ENCODE peak calls at places on chromosome 20, in five cellular contexts. One of them, this sample, is unnamed.

GRCh38 chr20:10434832-10435812 is at the start of gene SLX4IP:
- DNase-seq in prostate gland: peak
- DNase-seq in HEK293T: peak
- DNase-seq in mesothelial cell of epicardium: peak
- DNase-seq in ELF-1: peak
- DNase-seq in this sample: peak

GRCh38 chr20:33791959-33792597 is 19.1 kb upstream of the CHMP4B start:
- DNase-seq in prostate gland: no peak
- DNase-seq in HEK293T: peak
- DNase-seq in mesothelial cell of epicardium: no peak
- DNase-seq in ELF-1: peak
- DNase-seq in this sample: peak

GRCh38 chr20:46283426-46283825 is 24.9 kb downstream of the CDH22 start:
- DNase-seq in prostate gland: no peak
- DNase-seq in HEK293T: no peak
- DNase-seq in mesothelial cell of epicardium: no peak
- DNase-seq in ELF-1: no peak
- DNase-seq in this sample: no peak

GRCh38 chr20:3046677-3047462 is 1.0 kb downstream of the MRPS26 start:
- DNase-seq in prostate gland: peak
- DNase-seq in HEK293T: peak
- DNase-seq in mesothelial cell of epicardium: no peak
- DNase-seq in ELF-1: peak
- DNase-seq in this sample: no peak

GRCh38 chr20:60970601-60971000 is 281.5 kb upstream of the CDH4 start:
- DNase-seq in prostate gland: no peak
- DNase-seq in HEK293T: no peak
- DNase-seq in mesothelial cell of epicardium: no peak
- DNase-seq in ELF-1: peak
- DNase-seq in this sample: no peak

GRCh38 chr20:10554285-10554684 is 119.2 kb downstream of the SLX4IP start:
- DNase-seq in prostate gland: no peak
- DNase-seq in HEK293T: no peak
- DNase-seq in mesothelial cell of epicardium: no peak
- DNase-seq in ELF-1: no peak
- DNase-seq in this sample: no peak

GRCh38 chr20:2763186-2763585 is 37.2 kb downstream of the CPXM1 start:
- DNase-seq in prostate gland: no peak
- DNase-seq in HEK293T: no peak
- DNase-seq in mesothelial cell of epicardium: no peak
- DNase-seq in ELF-1: no peak
- DNase-seq in this sample: no peak

GRCh38 chr20:2847802-2848201 is 7.3 kb downstream of the VPS16 start:
- DNase-seq in prostate gland: no peak
- DNase-seq in HEK293T: no peak
- DNase-seq in mesothelial cell of epicardium: no peak
- DNase-seq in ELF-1: no peak
- DNase-seq in this sample: no peak

GRCh38 chr20:54456972-54457371 is 18.4 kb upstream of the DOK5 start:
- DNase-seq in prostate gland: no peak
- DNase-seq in HEK293T: no peak
- DNase-seq in mesothelial cell of epicardium: no peak
- DNase-seq in ELF-1: no peak
- DNase-seq in this sample: no peak

GRCh38 chr20:15584507-15584906 is 988.7 kb downstream of the KIF16B start:
- DNase-seq in prostate gland: no peak
- DNase-seq in HEK293T: no peak
- DNase-seq in mesothelial cell of epicardium: no peak
- DNase-seq in ELF-1: no peak
- DNase-seq in this sample: no peak

GRCh38 chr20:60862601-60863000 is 389.5 kb upstream of the CDH4 start:
- DNase-seq in prostate gland: no peak
- DNase-seq in HEK293T: no peak
- DNase-seq in mesothelial cell of epicardium: no peak
- DNase-seq in ELF-1: no peak
- DNase-seq in this sample: no peak

GRCh38 chr20:21719592-21720214 is 14.2 kb downstream of the PAX1 start:
- DNase-seq in prostate gland: peak
- DNase-seq in HEK293T: peak
- DNase-seq in mesothelial cell of epicardium: no peak
- DNase-seq in ELF-1: no peak
- DNase-seq in this sample: peak

GRCh38 chr20:63006611-63007471 is at the start of gene BHLHE23:
- DNase-seq in prostate gland: no peak
- DNase-seq in HEK293T: peak
- DNase-seq in mesothelial cell of epicardium: no peak
- DNase-seq in ELF-1: no peak
- DNase-seq in this sample: no peak

GRCh38 chr20:62303327-62304226 is 780 bp downstream of the ADRM1 start:
- DNase-seq in prostate gland: no peak
- DNase-seq in HEK293T: peak
- DNase-seq in mesothelial cell of epicardium: no peak
- DNase-seq in ELF-1: peak
- DNase-seq in this sample: peak

GRCh38 chr20:57250607-57251343 is 15.7 kb downstream of the BMP7 start:
- DNase-seq in prostate gland: no peak
- DNase-seq in HEK293T: no peak
- DNase-seq in mesothelial cell of epicardium: no peak
- DNase-seq in ELF-1: no peak
- DNase-seq in this sample: no peak

GRCh38 chr20:58712116-58712822 is 19.7 kb downstream of the NPEPL1 start:
- DNase-seq in prostate gland: peak
- DNase-seq in HEK293T: no peak
- DNase-seq in mesothelial cell of epicardium: peak
- DNase-seq in ELF-1: no peak
- DNase-seq in this sample: no peak